ENCODE peak calls at places on chromosomes 16 and 17, in nine cellular contexts. I is adipocyte; P is T-helper 17 cell; T is tibial nerve; D is CD4-positive, CD25-positive, alpha-beta regulatory T cell; V is neural progenitor cell; S is cardiac muscle cell; M is right lobe of liver; W is hepatocyte. Y is an unnamed sample.

GRCh38 chr16:11696266-11697012 is 28.2 kb downstream of the SNN start:
- DNase-seq in I (no peak), P (no peak), T (no peak), D (no peak), V (no peak), S (no peak), M (no peak), W (no peak), Y (no peak)

GRCh38 chr17:67700037-67700436 is 17.7 kb upstream of the NOL11 start:
- DNase-seq in I (no peak), P (no peak), T (no peak), D (no peak), V (peak; percentile 69), S (no peak), M (no peak), W (no peak), Y (no peak)

GRCh38 chr16:70430667-70431536 is 8.0 kb downstream of the ST3GAL2 start:
- DNase-seq in I (no peak), P (no peak), T (no peak), D (peak; percentile 40), V (no peak), S (no peak), M (no peak), W (peak; percentile 66), Y (no peak)

GRCh38 chr16:87487361-87487924 is 5.4 kb downstream of the ZCCHC14 start:
- DNase-seq in I (no peak), P (no peak), T (peak; percentile 41), D (peak; percentile 55), V (peak; percentile 65), S (peak; percentile 30), M (peak; percentile 91), W (peak; percentile 72), Y (no peak)

GRCh38 chr16:2776500-2777139 is 460 bp downstream of the ELOB start:
- DNase-seq in I (peak; percentile 59), P (no peak), T (no peak), D (no peak), V (peak; percentile 72), S (no peak), M (no peak), W (peak; percentile 65), Y (no peak)

GRCh38 chr16:79037429-79038373 is 562.8 kb downstream of the MAF start:
- DNase-seq in I (no peak), P (no peak), T (no peak), D (no peak), V (no peak), S (no peak), M (peak; percentile 79), W (no peak), Y (no peak)

GRCh38 chr17:55288356-55289105 is 23.8 kb downstream of the HLF start:
- DNase-seq in I (no peak), P (no peak), T (no peak), D (no peak), V (no peak), S (no peak), M (no peak), W (no peak), Y (no peak)

GRCh38 chr16:17590711-17591654 is 120.2 kb upstream of the XYLT1 start:
- DNase-seq in I (no peak), P (peak; percentile 14), T (no peak), D (no peak), V (no peak), S (no peak), M (no peak), W (no peak), Y (no peak)

GRCh38 chr17:77393274-77393600 is 252.5 kb downstream of the SEC14L1 start:
- DNase-seq in I (no peak), P (no peak), T (no peak), D (no peak), V (no peak), S (no peak), M (no peak), W (no peak), Y (no peak)

GRCh38 chr16:30949655-30950515 is 1.0 kb downstream of the ORAI3 start:
- DNase-seq in I (peak; percentile 79), P (no peak), T (peak; percentile 88), D (no peak), V (peak; percentile 67), S (peak; percentile 66), M (peak; percentile 98), W (peak; percentile 84), Y (peak; percentile 84)

GRCh38 chr16:53773150-53773846 is 69.3 kb downstream of the FTO start:
- DNase-seq in I (peak; percentile 81), P (no peak), T (no peak), D (no peak), V (peak; percentile 70), S (peak; percentile 82), M (no peak), W (peak; percentile 81), Y (peak; percentile 83)

GRCh38 chr17:48907713-48908046 is 527 bp upstream of the UBE2Z start:
- DNase-seq in I (peak; percentile 68), P (no peak), T (no peak), D (no peak), V (no peak), S (no peak), M (no peak), W (peak; percentile 37), Y (peak; percentile 80)

GRCh38 chr17:36188891-36189306 is 7.7 kb downstream of the CCL3L1 start:
- DNase-seq in I (peak; percentile 22), P (no peak), T (no peak), D (no peak), V (no peak), S (no peak), M (no peak), W (no peak), Y (no peak)

GRCh38 chr17:81334419-81334896 is 39.4 kb upstream of the SLC38A10 start:
- DNase-seq in I (no peak), P (no peak), T (no peak), D (no peak), V (no peak), S (no peak), M (no peak), W (no peak), Y (no peak)

GRCh38 chr16:54050281-54051210 is 236.0 kb downstream of the IRX3 start:
- DNase-seq in I (no peak), P (no peak), T (no peak), D (no peak), V (peak; percentile 39), S (no peak), M (no peak), W (peak; percentile 15), Y (no peak)

GRCh38 chr17:7552621-7553051 is 3.8 kb downstream of the TNFSF12 start:
- DNase-seq in I (no peak), P (no peak), T (no peak), D (no peak), V (no peak), S (no peak), M (no peak), W (no peak), Y (no peak)

GRCh38 chr17:21772321-21772720 is 80.0 kb downstream of the KCNJ18 start:
- DNase-seq in I (no peak), P (no peak), T (no peak), D (no peak), V (no peak), S (no peak), M (no peak), W (no peak), Y (no peak)
- H3K9me3 ChIP-seq in I (no peaks in the 10 kb centered on the region), P (no peaks in the 10 kb centered on the region), T (no peaks in the 10 kb centered on the region), D (no peaks in the 10 kb centered on the region), V (peaks cover 5% of the 10 kb centered on the region), S (no peaks in the 10 kb centered on the region), M (no peaks in the 10 kb centered on the region), W (no peaks in the 10 kb centered on the region), Y (no peaks in the 10 kb centered on the region)

GRCh38 chr17:82944990-82945389 is 105.2 kb upstream of the ZNF750 start:
- DNase-seq in I (no peak), P (no peak), T (no peak), D (no peak), V (no peak), S (no peak), M (no peak), W (no peak), Y (no peak)

GRCh38 chr17:82946081-82946480 is 106.3 kb upstream of the ZNF750 start:
- DNase-seq in I (no peak), P (no peak), T (no peak), D (no peak), V (no peak), S (no peak), M (no peak), W (no peak), Y (no peak)

GRCh38 chr17:82943339-82943738 is 103.5 kb upstream of the ZNF750 start:
- DNase-seq in I (no peak), P (no peak), T (no peak), D (no peak), V (no peak), S (no peak), M (peak; percentile 38), W (no peak), Y (no peak)

GRCh38 chr17:82942166-82943130 is 102.6 kb upstream of the ZNF750 start:
- DNase-seq in I (no peak), P (no peak), T (no peak), D (no peak), V (no peak), S (no peak), M (peak; percentile 35), W (no peak), Y (no peak)

GRCh38 chr17:82943751-82944150 is 103.9 kb upstream of the ZNF750 start:
- DNase-seq in I (no peak), P (no peak), T (no peak), D (no peak), V (no peak), S (no peak), M (peak; percentile 31), W (no peak), Y (no peak)
- H3K9me3 ChIP-seq in I (peaks cover 26% of the 10 kb centered on the region), P (peaks cover 11% of the 10 kb centered on the region), T (peaks cover 3% of the 10 kb centered on the region), D (peaks cover 25% of the 10 kb centered on the region), V (peaks cover 22% of the 10 kb centered on the region), S (no peaks in the 10 kb centered on the region), M (no peaks in the 10 kb centered on the region), W (peaks cover 12% of the 10 kb centered on the region), Y (peaks cover 57% of the 10 kb centered on the region)

DNA sequence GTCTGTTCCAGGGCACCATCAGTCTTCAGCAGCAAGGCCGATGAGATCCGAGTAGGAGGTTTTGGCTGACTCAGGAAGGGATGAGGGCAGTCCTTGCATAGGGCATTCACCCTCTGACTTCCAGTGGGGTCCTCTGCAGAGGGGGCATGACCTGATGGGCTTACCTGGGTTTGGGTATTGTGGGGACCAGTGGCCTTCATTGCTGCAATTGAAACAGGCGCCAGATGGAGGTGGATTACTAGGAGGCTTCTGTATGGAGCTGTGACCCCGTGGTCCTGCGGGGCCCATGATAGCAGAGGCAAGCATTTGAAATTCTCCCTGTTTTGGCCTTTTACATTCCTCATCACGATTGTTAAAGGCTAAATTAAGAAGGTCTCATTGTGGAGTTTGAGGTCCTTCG is 2448.7 kb downstream of the TP53TG3F start:
- DNase-seq in I (no peak), P (no peak), T (no peak), D (no peak), V (no peak), S (no peak), M (no peak), W (no peak), Y (no peak)
- H3K9me3 ChIP-seq in I (peaks cover 6% of the 10 kb centered on the region), P (no peaks in the 10 kb centered on the region), T (no peaks in the 10 kb centered on the region), D (peaks cover 43% of the 10 kb centered on the region), V (peaks cover 22% of the 10 kb centered on the region), S (no peaks in the 10 kb centered on the region), M (no peaks in the 10 kb centered on the region), W (no peaks in the 10 kb centered on the region), Y (peaks cover 6% of the 10 kb centered on the region)

GRCh38 chr16:71448274-71448866 is 6.5 kb upstream of the TLE7 start:
- DNase-seq in I (no peak), P (no peak), T (no peak), D (no peak), V (no peak), S (no peak), M (no peak), W (no peak), Y (no peak)
- H3K9me3 ChIP-seq in I (peaks cover 96% of the 10 kb centered on the region), P (peaks cover 26% of the 10 kb centered on the region), T (peaks cover 25% of the 10 kb centered on the region), D (peaks cover 93% of the 10 kb centered on the region), V (peaks cover 37% of the 10 kb centered on the region), S (peaks cover 8% of the 10 kb centered on the region), M (peaks cover 5% of the 10 kb centered on the region), W (peaks cover 35% of the 10 kb centered on the region), Y (peaks cover 97% of the 10 kb centered on the region)

Y was measured in A549.